ENCODE peak calls at places on chromosomes 11 and 22, in seven cellular contexts. T is SJSA1; E is KBM-7; P is psoas muscle; K is stimulated activated CD4-positive, alpha-beta T cell treated with anti-CD3 and anti-CD28 coated beads, Interleukin-4, amount 100 ng/mL, for 4 hours; V is GM23338; F is H54. Q is an unnamed sample.

GRCh38 chr11:119101367-119101758 is 290 bp downstream of the DPAGT1 start:
- DNase-seq in T (no peak), E (no peak), P (no peak), K (no peak), V (peak), F (no peak), Q (no peak)

GRCh38 chr22:26656896-26657851 is at the start of gene MIAT:
- DNase-seq in T (no peak), E (no peak), P (peak), K (peak), V (peak), F (no peak), Q (no peak)

GRCh38 chr11:28759311-28759710 is 651.1 kb downstream of the METTL15 start:
- DNase-seq in T (no peak), E (no peak), P (no peak), K (no peak), V (peak), F (no peak), Q (no peak)

GRCh38 chr11:121488641-121489040 is 35.9 kb upstream of the SORL1-AS1 start:
- DNase-seq in T (no peak), E (no peak), P (no peak), K (no peak), V (no peak), F (no peak), Q (no peak)

GRCh38 chr22:30015846-30016245 is 64.4 kb upstream of the HORMAD2 start:
- DNase-seq in T (no peak), E (no peak), P (no peak), K (no peak), V (no peak), F (no peak), Q (no peak)

GRCh38 chr22:36334838-36335603 is 52.7 kb downstream of the MYH9 start:
- DNase-seq in T (peak), E (peak), P (no peak), K (no peak), V (no peak), F (peak), Q (peak)

GRCh38 chr11:75925785-75926164 is 110.8 kb downstream of the UVRAG start:
- DNase-seq in T (no peak), E (no peak), P (no peak), K (no peak), V (no peak), F (no peak), Q (no peak)

GRCh38 chr11:68099474-68100405 is 21.4 kb downstream of the CHKA start:
- DNase-seq in T (no peak), E (peak), P (no peak), K (no peak), V (peak), F (no peak), Q (no peak)

GRCh38 chr11:1500466-1501420 is 14.2 kb upstream of the MOB2 start:
- DNase-seq in T (no peak), E (no peak), P (peak), K (no peak), V (no peak), F (no peak), Q (peak)

GRCh38 chr22:46660604-46661201 is 40.5 kb downstream of the GRAMD4 start:
- DNase-seq in T (no peak), E (no peak), P (no peak), K (no peak), V (peak), F (no peak), Q (no peak)

GRCh38 chr22:46585340-46586122 is 34.7 kb upstream of the GRAMD4 start:
- DNase-seq in T (no peak), E (no peak), P (peak), K (no peak), V (no peak), F (no peak), Q (no peak)

GRCh38 chr11:13826505-13827278 is 135.8 kb upstream of the SPON1 start:
- DNase-seq in T (no peak), E (no peak), P (no peak), K (no peak), V (no peak), F (peak), Q (no peak)

GRCh38 chr22:36180038-36180880 is 19.7 kb upstream of the APOL3 start:
- DNase-seq in T (peak), E (peak), P (peak), K (peak), V (peak), F (peak), Q (peak)

GRCh38 chr11:118438314-118438931 is 2.1 kb downstream of the KMT2A start:
- DNase-seq in T (peak), E (peak), P (no peak), K (peak), V (peak), F (peak), Q (no peak)

GRCh38 chr22:43426816-43427215 is 15.0 kb downstream of the MPPED1 start:
- DNase-seq in T (no peak), E (no peak), P (no peak), K (no peak), V (no peak), F (no peak), Q (no peak)

GRCh38 chr11:129732926-129733325 is 82.7 kb upstream of the TMEM45B start:
- DNase-seq in T (no peak), E (no peak), P (no peak), K (no peak), V (no peak), F (no peak), Q (no peak)

GRCh38 chr11:120239713-120240640 is at the start of gene POU2F3:
- DNase-seq in T (no peak), E (no peak), P (peak), K (no peak), V (peak), F (no peak), Q (no peak)

Q was measured in aorta.